ENCODE peak calls at places on chromosomes 6 and 20, in four cellular contexts. L is A549, R is skeletal muscle cell, K is ELF-1. A is an unnamed sample.
A peak's percentile ranks its signal among the peaks of the same experiment; 100 is the strongest.

GRCh38 chr6:93418448-93419303 is 683 bp downstream of the EPHA7 start:
- DNase-seq in L (peak; percentile 4), R (no peak), K (peak; percentile 79), A (no peak)

GRCh38 chr6:108966855-108967755 is 118.9 kb downstream of the ARMC2 start:
- DNase-seq in L (no peak), R (no peak), K (peak; percentile 88), A (no peak)

GRCh38 chr6:17385660-17386059 is 7.7 kb upstream of the CAP2 start:
- DNase-seq in L (no peak), R (peak; percentile 53), K (no peak), A (no peak)

GRCh38 chr6:24802271-24803059 is 3.7 kb upstream of the ARMH2 start:
- DNase-seq in L (no peak), R (no peak), K (peak; percentile 51), A (no peak)

GRCh38 chr20:22381812-22382416 is 202.5 kb downstream of the FOXA2 start:
- DNase-seq in L (no peak), R (no peak), K (no peak), A (no peak)

GRCh38 chr6:35396991-35397390 is 54.6 kb downstream of the PPARD start:
- DNase-seq in L (no peak), R (no peak), K (no peak), A (no peak)

GRCh38 chr6:7112741-7113313 is 5.1 kb downstream of the RREB1 start:
- DNase-seq in L (peak; percentile 36), R (no peak), K (peak; percentile 75), A (peak; percentile 26)

GRCh38 chr6:154213782-154214181 is 142.8 kb downstream of the IPCEF1 start:
- DNase-seq in L (no peak), R (no peak), K (no peak), A (no peak)

GRCh38 chr6:63066053-63066704 is 145.1 kb upstream of the FKBP1C start:
- DNase-seq in L (peak; percentile 47), R (no peak), K (peak; percentile 44), A (peak; percentile 6)

GRCh38 chr20:58945967-58946631 is 35.0 kb upstream of the NELFCD start:
- DNase-seq in L (no peak), R (no peak), K (no peak), A (no peak)

GRCh38 chr6:56868687-56869086 is 86.2 kb upstream of the BEND6 start:
- DNase-seq in L (peak; percentile 37), R (peak; percentile 67), K (no peak), A (no peak)

GRCh38 chr6:133855994-133856393 is 32.9 kb upstream of the TCF21 start:
- DNase-seq in L (no peak), R (no peak), K (no peak), A (no peak)

GRCh38 chr6:125310994-125311649 is 9.4 kb upstream of the HDDC2 start:
- DNase-seq in L (peak; percentile 63), R (no peak), K (peak; percentile 41), A (peak; percentile 37)

GRCh38 chr6:107308676-107309075 is 150.7 kb downstream of the PDSS2 start:
- DNase-seq in L (no peak), R (no peak), K (no peak), A (no peak)

GRCh38 chr6:156988276-156989158 is 211.3 kb downstream of the ARID1B start:
- DNase-seq in L (no peak), R (no peak), K (peak; percentile 64), A (no peak)

GRCh38 chr6:29757701-29758293 is 34.6 kb downstream of the HLA-F start:
- DNase-seq in L (no peak), R (no peak), K (peak; percentile 72), A (no peak)

GRCh38 chr6:145091102-145091826 is 644.1 kb downstream of the EPM2A start:
- DNase-seq in L (no peak), R (no peak), K (no peak), A (peak; percentile 65)

GRCh38 chr20:45611054-45611453 is 18.5 kb upstream of the WFDC10A start:
- DNase-seq in L (no peak), R (peak; percentile 82), K (no peak), A (no peak)

GRCh38 chr6:108714012-108714773 is 134.0 kb upstream of the ARMC2 start:
- DNase-seq in L (no peak), R (peak; percentile 68), K (no peak), A (peak; percentile 62)

GRCh38 chr20:3247638-3248037 is 8.6 kb upstream of the SLC4A11 start:
- DNase-seq in L (no peak), R (no peak), K (no peak), A (no peak)

GRCh38 chr20:19015326-19015725 is 197.1 kb upstream of the SLC24A3 start:
- DNase-seq in L (no peak), R (no peak), K (no peak), A (no peak)

GRCh38 chr6:166439366-166440091 is 56.8 kb upstream of the MPC1 start:
- DNase-seq in L (no peak), R (no peak), K (no peak), A (no peak)

GRCh38 chr20:19802492-19803158 is 44.6 kb downstream of the RIN2 start:
- DNase-seq in L (peak; percentile 76), R (no peak), K (peak; percentile 73), A (peak; percentile 56)

GRCh38 chr20:6595704-6596103 is 171.8 kb upstream of the BMP2 start:
- DNase-seq in L (no peak), R (no peak), K (no peak), A (no peak)

GRCh38 chr20:25683050-25683449 is 13.6 kb downstream of the ZNF337 start:
- DNase-seq in L (no peak), R (no peak), K (no peak), A (no peak)

A was measured in HuH-7.